ENCODE peak calls at places on chromosomes 11 and 22, in seven cellular contexts. U is left lung, J is fibroblast of lung, K is keratinocyte, Z is neural progenitor cell, S is Panc1, N is foreskin fibroblast. Y is an unnamed sample.

GRCh38 chr11:34341096-34341495 is 16.7 kb downstream of the ABTB2 start:
- DNase-seq in U (no peak), Z (no peak), J (no peak), S (no peak), K (no peak), N (no peak), Y (no peak)

GRCh38 chr22:49777569-49778250 is 50.0 kb downstream of the BRD1 start:
- DNase-seq in Z (no peak), K (no peak), N (no peak), S (no peak), U (no peak), J (no peak), Y (no peak)

GRCh38 chr11:86923993-86924766 is 31.0 kb downstream of the FZD4 start:
- DNase-seq in Z (peak), K (no peak), N (no peak), U (no peak), J (peak), S (no peak), Y (no peak)

GRCh38 chr22:42061041-42061440 is 9.6 kb downstream of the NAGA start:
- DNase-seq in K (no peak), Z (no peak), S (no peak), U (no peak), J (no peak), N (no peak), Y (no peak)

GRCh38 chr11:67422894-67423293 is 5.4 kb upstream of the RPS6KB2 start:
- DNase-seq in K (no peak), J (no peak), Z (no peak), S (no peak), N (no peak), U (no peak), Y (no peak)

GRCh38 chr22:43505896-43506295 is 94.1 kb downstream of the MPPED1 start:
- DNase-seq in N (no peak), J (no peak), U (no peak), S (no peak), K (no peak), Z (peak), Y (no peak)

GRCh38 chr11:35662061-35662648 is 420 bp upstream of the TRIM44 start:
- DNase-seq in K (no peak), N (peak), J (no peak), Z (no peak), U (no peak), S (no peak), Y (no peak)

GRCh38 chr22:30267382-30268302 is 991 bp upstream of the OSM start:
- DNase-seq in S (no peak), U (no peak), J (no peak), Z (no peak), K (no peak), N (no peak), Y (no peak)

GRCh38 chr11:86161373-86162255 is 82.9 kb upstream of the EED start:
- DNase-seq in N (no peak), K (no peak), S (no peak), U (no peak), J (no peak), Z (no peak), Y (no peak)

GRCh38 chr11:102599642-102600261 is 25.4 kb downstream of the MMP20 start:
- DNase-seq in S (peak), K (peak), Z (no peak), J (peak), N (peak), U (no peak), Y (no peak)

GRCh38 chr22:38943181-38943580 is 14.2 kb upstream of the APOBEC3A start:
- DNase-seq in J (no peak), N (no peak), K (no peak), U (no peak), Z (peak), S (no peak), Y (peak)

GRCh38 chr22:42919199-42919598 is 62.1 kb upstream of the ARFGAP3 start:
- DNase-seq in Z (no peak), N (peak), J (peak), K (no peak), S (no peak), U (no peak), Y (peak)

GRCh38 chr11:126281245-126281644 is 1.6 kb upstream of the TIRAP start:
- DNase-seq in J (no peak), N (no peak), U (peak), K (no peak), S (no peak), Z (no peak), Y (peak)

GRCh38 chr11:93791493-93791892 is 7.4 kb downstream of the MED17 start:
- DNase-seq in K (no peak), N (no peak), S (no peak), J (no peak), U (no peak), Z (no peak), Y (no peak)

GRCh38 chr22:37563153-37564081 is 3.1 kb downstream of the CDC42EP1 start:
- DNase-seq in K (no peak), S (no peak), J (peak), Z (no peak), N (peak), U (peak), Y (peak)

GRCh38 chr22:49195636-49196035 is 632.0 kb downstream of the BRD1 start:
- DNase-seq in S (no peak), Z (no peak), J (no peak), N (no peak), K (no peak), U (no peak), Y (peak)

DNA sequence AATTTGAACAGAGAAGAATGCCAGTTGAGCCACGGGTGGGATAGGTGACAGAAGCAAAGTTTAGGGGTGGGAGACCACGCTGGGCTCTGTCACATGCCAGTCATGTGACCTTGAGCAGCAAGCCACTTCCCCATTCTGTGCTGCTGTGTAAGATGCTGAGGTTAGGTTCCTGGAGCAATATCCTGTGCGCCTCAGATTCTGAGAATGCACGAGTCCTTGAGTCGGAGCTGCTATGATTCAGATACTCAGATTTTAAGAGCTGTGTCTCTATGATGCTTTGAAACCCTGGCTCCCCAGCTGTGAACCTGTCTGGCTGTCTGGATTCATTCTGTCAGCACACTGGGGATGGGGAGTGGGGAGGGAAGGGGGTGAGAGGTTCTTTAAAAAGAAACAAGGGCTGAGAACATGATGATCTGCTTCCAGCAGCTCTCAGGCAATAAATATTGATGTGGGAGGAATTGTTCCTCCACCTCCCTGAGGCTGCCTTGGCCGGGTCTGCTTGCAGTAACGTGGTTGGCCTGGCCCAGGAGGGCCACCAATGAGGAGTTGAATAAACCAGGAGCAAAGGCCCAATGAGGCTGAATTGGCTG is 24.0 kb downstream of the SLCO2B1 start:
- DNase-seq in K (no peak), J (peak), U (peak), Z (no peak), S (no peak), N (peak), Y (no peak)
- TF ChIP-seq CTCF in K (no peak), J (no peak), U (no peak), Z (no peak), S (no peak), N (no peak), Y (no peak)

GRCh38 chr11:43558556-43559127 is 121.9 kb upstream of the HSD17B12 start:
- DNase-seq in J (no peak), U (no peak), N (no peak), S (no peak), K (no peak), Z (no peak), Y (no peak)

GRCh38 chr11:43556269-43556668 is 124.3 kb upstream of the HSD17B12 start:
- DNase-seq in S (no peak), N (no peak), K (no peak), Z (no peak), J (no peak), U (no peak), Y (no peak)

GRCh38 chr11:43556892-43557291 is 123.6 kb upstream of the HSD17B12 start:
- DNase-seq in J (no peak), Z (no peak), U (no peak), S (no peak), N (no peak), K (no peak), Y (no peak)

GRCh38 chr11:43558056-43558455 is 122.5 kb upstream of the HSD17B12 start:
- DNase-seq in U (no peak), K (no peak), S (no peak), N (no peak), J (no peak), Z (peak), Y (no peak)

DNA sequence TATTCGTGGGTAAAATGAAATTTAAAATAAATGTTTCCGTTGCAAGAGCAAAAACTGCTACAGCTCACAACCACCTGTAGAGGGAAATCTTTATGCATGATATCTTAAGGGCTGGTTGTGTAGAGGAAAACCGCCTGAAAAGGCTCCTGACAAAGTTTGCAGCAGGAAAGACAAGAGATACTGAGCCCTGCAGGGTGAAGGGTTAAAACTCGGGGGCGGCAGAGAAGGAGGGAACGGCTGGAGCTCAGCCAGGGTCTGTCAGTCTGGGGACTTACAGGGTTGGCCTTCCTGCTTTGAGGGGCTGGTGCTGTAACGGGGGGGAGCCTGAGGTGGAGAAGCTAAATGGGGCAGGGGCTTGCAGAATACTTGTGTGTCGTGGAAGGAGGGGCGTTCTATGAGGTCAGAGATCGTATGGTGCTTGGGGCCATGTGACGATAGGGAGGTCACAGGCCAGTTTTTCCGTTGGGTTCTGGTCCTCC is 122.9 kb upstream of the HSD17B12 start:
- DNase-seq in U (no peak), Z (peak), N (peak), J (no peak), K (no peak), S (no peak), Y (no peak)
- TF ChIP-seq CTCF in U (no peak), Z (peak), N (no peak), J (peak), K (peak), S (peak), Y (peak)

GRCh38 chr11:13962562-13963168 is at the start of gene SPON1:
- DNase-seq in Z (peak), K (no peak), U (peak), S (no peak), N (peak), J (peak), Y (peak)

GRCh38 chr11:13963169-13963948 is 836 bp downstream of the SPON1 start:
- DNase-seq in N (peak), K (no peak), J (peak), Z (peak), S (no peak), U (no peak), Y (no peak)

GRCh38 chr11:13965337-13965736 is 2.8 kb downstream of the SPON1 start:
- DNase-seq in S (no peak), K (no peak), U (no peak), J (no peak), N (no peak), Z (peak), Y (no peak)

GRCh38 chr11:13964771-13965074 is 2.2 kb downstream of the SPON1 start:
- DNase-seq in U (no peak), S (no peak), J (no peak), N (no peak), K (no peak), Z (no peak), Y (no peak)

DNA sequence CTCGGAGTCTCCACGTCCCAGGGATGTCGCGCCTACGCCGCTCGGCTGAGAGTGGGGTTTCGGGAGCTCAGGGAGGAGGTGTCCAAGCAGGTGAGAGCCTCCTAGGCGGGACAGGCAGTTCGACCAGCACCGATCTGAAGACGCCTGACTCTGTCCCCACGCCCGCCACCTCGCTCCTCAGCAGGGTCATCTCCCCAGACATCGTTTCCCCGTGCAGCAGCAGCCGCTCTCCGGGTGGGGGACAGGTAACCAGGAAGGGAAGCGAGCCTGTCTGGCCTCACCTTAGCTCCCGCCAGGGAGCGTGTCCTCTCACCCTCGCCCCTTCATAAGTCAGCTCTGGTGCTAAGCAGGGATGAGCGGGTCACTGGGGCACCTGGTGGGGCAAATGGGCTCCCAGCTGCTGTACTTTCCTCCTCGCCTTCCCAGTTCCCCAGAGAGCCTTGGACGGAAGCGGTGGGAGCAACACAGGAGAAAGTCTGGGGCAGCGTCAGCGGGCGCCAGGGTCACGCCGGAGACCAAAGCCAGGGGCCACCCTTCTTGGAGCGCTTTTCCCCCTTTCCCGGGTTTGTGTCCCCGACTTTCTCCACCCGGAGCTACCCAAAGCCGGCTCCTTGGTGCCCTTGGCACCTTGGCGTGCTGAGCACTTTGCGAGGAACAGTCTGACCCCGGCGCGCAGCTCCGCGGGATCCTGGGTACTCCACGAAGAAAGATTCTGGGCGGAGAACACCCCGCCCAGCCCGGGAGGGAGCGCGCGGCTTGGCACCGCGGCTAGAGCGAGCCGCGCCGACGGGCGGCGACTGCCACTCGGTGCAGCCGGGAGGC is 1.6 kb downstream of the SPON1 start:
- DNase-seq in J (no peak), K (no peak), N (no peak), U (peak), Z (peak), S (no peak), Y (peak)
- TF ChIP-seq CTCF in J (no peak), K (no peak), N (no peak), U (no peak), Z (peak), S (no peak), Y (no peak)

GRCh38 chr11:8690374-8691342 is 8.1 kb downstream of the RPL27A start:
- DNase-seq in J (no peak), U (no peak), K (no peak), N (no peak), Z (no peak), S (no peak), Y (no peak)

GRCh38 chr11:8688414-8689362 is 6.1 kb downstream of the RPL27A start:
- DNase-seq in U (peak), K (peak), J (peak), Z (peak), N (peak), S (peak), Y (peak)

GRCh38 chr11:8692417-8692816 is 9.8 kb downstream of the RPL27A start:
- DNase-seq in K (no peak), N (no peak), S (no peak), Z (no peak), U (no peak), J (no peak), Y (no peak)

GRCh38 chr11:8691601-8692000 is 9.0 kb downstream of the RPL27A start:
- DNase-seq in K (no peak), S (no peak), U (no peak), J (no peak), N (no peak), Z (no peak), Y (no peak)

DNA sequence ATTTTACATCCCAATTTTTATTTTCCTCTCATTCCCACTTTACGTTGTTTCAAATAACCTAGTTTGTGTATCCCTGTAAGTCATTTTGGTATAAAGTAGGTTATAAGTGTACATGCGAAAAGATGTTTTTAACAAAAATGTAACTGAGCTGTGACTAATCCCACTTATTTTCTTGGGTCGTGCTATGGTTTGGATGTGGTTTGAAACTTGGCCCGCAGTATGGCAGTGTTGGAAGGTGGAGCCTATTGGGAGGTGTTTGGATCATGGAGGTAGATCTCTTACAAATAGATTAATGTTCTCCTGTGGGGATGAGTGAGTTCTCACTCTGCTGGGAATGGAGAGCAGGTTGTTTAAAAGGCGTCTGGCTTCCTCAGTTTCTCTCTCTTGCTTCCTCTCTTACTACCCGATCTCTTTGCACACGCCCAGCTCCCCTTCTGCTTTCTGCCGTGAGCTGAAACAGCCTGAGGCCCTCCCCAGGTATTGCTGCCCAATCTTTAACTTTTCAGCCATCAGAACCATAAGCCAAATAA is 7.2 kb downstream of the RPL27A start:
- DNase-seq in N (no peak), K (no peak), J (peak), S (no peak), Z (no peak), U (no peak), Y (no peak)
- TF ChIP-seq CTCF in N (no peak), K (no peak), J (no peak), S (no peak), Z (no peak), U (no peak), Y (no peak)

GRCh38 chr22:47551438-47551788 is 789.0 kb downstream of the TBC1D22A start:
- DNase-seq in J (no peak), N (no peak), Z (no peak), S (no peak), U (no peak), K (no peak), Y (no peak)
- TF ChIP-seq CTCF in J (no peak), N (no peak), Z (no peak), S (no peak), U (no peak), K (no peak), Y (no peak)

GRCh38 chr11:14643697-14644395 is at the start of gene PDE3B:
- DNase-seq in K (no peak), J (peak), S (no peak), U (peak), Z (peak), N (peak), Y (peak)
- TF ChIP-seq CTCF in K (no peak), J (no peak), S (peak), U (peak), Z (peak), N (no peak), Y (peak)

GRCh38 chr11:109858152-109858551 is 235.0 kb upstream of the ZC3H12C start:
- DNase-seq in U (no peak), Z (no peak), K (no peak), N (no peak), J (peak), S (no peak), Y (no peak)
- TF ChIP-seq CTCF in U (no peak), Z (no peak), K (no peak), N (no peak), J (no peak), S (no peak), Y (no peak)

Y was measured in upper lobe of right lung.